ENCODE peak calls at places on chromosome 14, in six cellular contexts. V, J, X, T, E and C are unnamed samples.
A peak's percentile ranks its signal among the peaks of the same experiment; 100 is the strongest.

GRCh38 chr14:99881011-99881410 is 87.8 kb downstream of the EML1 start:
- DNase-seq in E (no peak), T (no peak), J (no peak), V (peak; percentile 56), X (no peak), C (no peak)

GRCh38 chr14:100279563-100279962 is 26.7 kb downstream of the SLC25A29 start:
- DNase-seq in V (no peak), E (no peak), T (no peak), J (no peak), X (no peak), C (no peak)

GRCh38 chr14:39107624-39108023 is 4.6 kb upstream of the SEC23A start:
- DNase-seq in T (peak; percentile 52), J (no peak), E (peak; percentile 55), X (no peak), V (no peak), C (peak; percentile 47)

GRCh38 chr14:97380539-97380941 is 583.4 kb downstream of the VRK1 start:
- DNase-seq in E (peak; percentile 33), V (no peak), X (no peak), T (no peak), J (no peak), C (no peak)

GRCh38 chr14:28759658-28760313 is 6.8 kb upstream of the FOXG1 start:
- DNase-seq in E (no peak), X (no peak), J (peak; percentile 79), T (no peak), V (no peak), C (no peak)

GRCh38 chr14:65850429-65851145 is 438.1 kb downstream of the FUT8 start:
- DNase-seq in X (peak; percentile 20), J (no peak), T (no peak), E (no peak), V (no peak), C (no peak)

GRCh38 chr14:90087433-90087832 is 25.6 kb downstream of the KCNK13 start:
- DNase-seq in J (no peak), X (no peak), V (peak; percentile 31), E (no peak), T (no peak), C (no peak)

GRCh38 chr14:64508215-64508776 is 3.7 kb downstream of the ZBTB1 start:
- DNase-seq in T (no peak), J (no peak), X (no peak), V (no peak), E (no peak), C (no peak)

GRCh38 chr14:61388976-61389576 is 67.7 kb downstream of the PRKCH start:
- DNase-seq in X (no peak), V (no peak), J (no peak), T (no peak), E (no peak), C (no peak)

GRCh38 chr14:68340262-68340661 is 452.6 kb downstream of the ZFP36L1 start:
- DNase-seq in E (no peak), X (no peak), J (no peak), T (no peak), V (no peak), C (no peak)

GRCh38 chr14:59483360-59483759 is 848 bp downstream of the L3HYPDH start:
- DNase-seq in X (no peak), E (peak; percentile 30), T (peak; percentile 25), J (no peak), V (no peak), C (peak; percentile 30)

GRCh38 chr14:57060276-57060956 is 208.3 kb downstream of the EXOC5 start:
- DNase-seq in J (no peak), V (no peak), E (peak; percentile 34), X (no peak), T (no peak), C (no peak)

GRCh38 chr14:34851395-34851794 is 23.8 kb downstream of the BAZ1A start:
- DNase-seq in V (no peak), T (peak; percentile 27), J (no peak), E (no peak), X (no peak), C (no peak)

GRCh38 chr14:76904100-76904739 is 78.0 kb downstream of the LRRC74A start:
- DNase-seq in X (no peak), E (peak; percentile 63), T (no peak), V (no peak), J (no peak), C (no peak)

GRCh38 chr14:42322486-42323284 is 716.0 kb downstream of the LRFN5 start:
- DNase-seq in T (no peak), E (no peak), J (no peak), V (no peak), X (no peak), C (no peak)

GRCh38 chr14:34629657-34630529 is at the start of gene SNX6:
- DNase-seq in E (peak; percentile 93), J (peak; percentile 84), T (peak; percentile 94), X (peak; percentile 77), V (peak; percentile 77), C (peak; percentile 87)

GRCh38 chr14:39430762-39431415 is 1.3 kb downstream of the FBXO33 start:
- DNase-seq in E (no peak), J (no peak), V (no peak), X (no peak), T (no peak), C (no peak)